ENCODE peak calls at places on chromosomes 5 and 9, in ten cellular contexts. X is GM20000; A is substantia nigra; R is T follicular helper cell; F is AG08396; V is iris pigment epithelial cell; I is stimulated activated CD4-positive, alpha-beta T cell treated with anti-CD3 and anti-CD28 coated beads, Interleukin-2, amount 100 ng/mL, for 4 hours; E is CD8-positive, alpha-beta T cell; H is GM23248; W is activated CD4-positive, alpha-beta T cell treated with anti-CD3 and anti-CD28 coated beads, Interleukin-2, amount 50 U/mL, for 1 hour. J is an unnamed sample.
A peak's percentile ranks its signal among the peaks of the same experiment; 100 is the strongest.

GRCh38 chr9:8489845-8490244 is 690.3 kb upstream of the DMAC1 start:
- DNase-seq in R (no peak), F (no peak), W (no peak), I (no peak), H (no peak), A (no peak), E (no peak), X (no peak), V (no peak), J (no peak)

GRCh38 chr5:173920024-173920753 is 32.0 kb downstream of the CPEB4 start:
- DNase-seq in I (no peak), F (no peak), W (no peak), E (no peak), V (peak; percentile 33), H (peak; percentile 50), X (no peak), A (no peak), R (no peak), J (no peak)

GRCh38 chr9:36389590-36389989 is 10.5 kb downstream of the RNF38 start:
- DNase-seq in V (no peak), A (no peak), X (no peak), R (no peak), W (no peak), E (no peak), H (no peak), I (no peak), F (no peak), J (no peak)

GRCh38 chr5:39394946-39395345 is 29.8 kb downstream of the DAB2 start:
- DNase-seq in R (no peak), I (no peak), H (peak; percentile 93), F (peak; percentile 26), X (no peak), E (no peak), V (peak; percentile 91), W (no peak), A (no peak), J (peak; percentile 60)

GRCh38 chr9:34145165-34145564 is 18.7 kb upstream of the DCAF12 start:
- DNase-seq in I (no peak), A (no peak), V (peak; percentile 28), X (no peak), H (peak; percentile 32), W (no peak), F (no peak), E (no peak), R (no peak), J (no peak)

GRCh38 chr5:110031402-110032140 is 341.8 kb downstream of the MAN2A1 start:
- DNase-seq in E (peak; percentile 16), V (no peak), R (peak; percentile 4), I (no peak), F (no peak), W (no peak), H (no peak), A (no peak), X (no peak), J (no peak)

GRCh38 chr9:128103589-128103962 is 24.0 kb downstream of the PTGES2 start:
- DNase-seq in I (no peak), X (no peak), F (no peak), R (peak; percentile 26), W (peak; percentile 42), H (no peak), E (peak; percentile 49), V (no peak), A (no peak), J (no peak)

GRCh38 chr5:148687427-148687826 is 33.1 kb upstream of the HTR4 start:
- DNase-seq in A (no peak), X (no peak), R (no peak), W (no peak), H (peak; percentile 25), V (peak; percentile 55), I (no peak), F (peak; percentile 12), E (no peak), J (no peak)

GRCh38 chr5:133202066-133202665 is 150.4 kb downstream of the HSPA4 start:
- DNase-seq in A (no peak), W (no peak), R (no peak), X (no peak), F (no peak), V (no peak), E (no peak), H (no peak), I (no peak), J (no peak)

GRCh38 chr9:97880336-97880735 is 27.3 kb downstream of the FOXE1 start:
- DNase-seq in H (peak; percentile 31), I (no peak), A (no peak), R (no peak), X (no peak), F (no peak), V (peak; percentile 21), E (no peak), W (no peak), J (no peak)

GRCh38 chr5:151757233-151758140 is 944 bp downstream of the ATOX1 start:
- DNase-seq in V (no peak), I (peak; percentile 16), H (peak; percentile 61), R (peak; percentile 9), W (peak; percentile 24), E (peak; percentile 18), A (no peak), X (peak; percentile 42), F (peak; percentile 36), J (peak; percentile 31)

J was measured in AG20443.